ENCODE peak calls at places on chromosomes 11 and 22, in eight cellular contexts. One of them, this sample, is unnamed.
A peak's percentile ranks its signal among the peaks of the same experiment; 100 is the strongest.

GRCh38 chr11:8786933-8787332 is 104.3 kb downstream of the RPL27A start:
- DNase-seq in endodermal cell: no peak
- DNase-seq in small intestine: no peak
- DNase-seq in WERI-Rb-1: no peak
- DNase-seq in adrenal gland: no peak
- DNase-seq in heart left ventricle: no peak
- DNase-seq in A549: no peak
- DNase-seq in fibroblast of lung: peak; percentile 28
- DNase-seq in this sample: no peak

GRCh38 chr11:92227233-92227593 is 2.6 kb downstream of the FAT3 start:
- DNase-seq in endodermal cell: peak; percentile 74
- DNase-seq in small intestine: no peak
- DNase-seq in WERI-Rb-1: peak; percentile 23
- DNase-seq in adrenal gland: no peak
- DNase-seq in heart left ventricle: no peak
- DNase-seq in A549: no peak
- DNase-seq in fibroblast of lung: no peak
- DNase-seq in this sample: no peak

GRCh38 chr11:67384851-67385366 is 6.9 kb upstream of the RAD9A start:
- DNase-seq in endodermal cell: no peak
- DNase-seq in small intestine: no peak
- DNase-seq in WERI-Rb-1: no peak
- DNase-seq in adrenal gland: no peak
- DNase-seq in heart left ventricle: no peak
- DNase-seq in A549: peak; percentile 77
- DNase-seq in fibroblast of lung: peak; percentile 55
- DNase-seq in this sample: no peak

GRCh38 chr11:69501891-69502860 is 20.7 kb downstream of the LINC01488 start:
- DNase-seq in endodermal cell: no peak
- DNase-seq in small intestine: peak; percentile 62
- DNase-seq in WERI-Rb-1: no peak
- DNase-seq in adrenal gland: no peak
- DNase-seq in heart left ventricle: no peak
- DNase-seq in A549: no peak
- DNase-seq in fibroblast of lung: no peak
- DNase-seq in this sample: peak; percentile 67

GRCh38 chr11:117412176-117412575 is 84.5 kb downstream of the CEP164 start:
- DNase-seq in endodermal cell: no peak
- DNase-seq in small intestine: no peak
- DNase-seq in WERI-Rb-1: no peak
- DNase-seq in adrenal gland: no peak
- DNase-seq in heart left ventricle: no peak
- DNase-seq in A549: no peak
- DNase-seq in fibroblast of lung: no peak
- DNase-seq in this sample: no peak

GRCh38 chr11:124882339-124883071 is 15.2 kb downstream of the ROBO4 start:
- DNase-seq in endodermal cell: peak; percentile 47
- DNase-seq in small intestine: peak; percentile 35
- DNase-seq in WERI-Rb-1: no peak
- DNase-seq in adrenal gland: peak; percentile 80
- DNase-seq in heart left ventricle: peak; percentile 15
- DNase-seq in A549: no peak
- DNase-seq in fibroblast of lung: peak; percentile 51
- DNase-seq in this sample: peak; percentile 65

GRCh38 chr11:77159937-77160495 is 32.0 kb downstream of the MYO7A start:
- DNase-seq in endodermal cell: no peak
- DNase-seq in small intestine: no peak
- DNase-seq in WERI-Rb-1: no peak
- DNase-seq in adrenal gland: no peak
- DNase-seq in heart left ventricle: no peak
- DNase-seq in A549: no peak
- DNase-seq in fibroblast of lung: no peak
- DNase-seq in this sample: no peak

GRCh38 chr22:45284705-45285305 is at the start of gene UPK3A:
- DNase-seq in endodermal cell: peak; percentile 96
- DNase-seq in small intestine: peak; percentile 79
- DNase-seq in WERI-Rb-1: no peak
- DNase-seq in adrenal gland: peak; percentile 80
- DNase-seq in heart left ventricle: peak; percentile 71
- DNase-seq in A549: no peak
- DNase-seq in fibroblast of lung: no peak
- DNase-seq in this sample: peak; percentile 90

GRCh38 chr11:110128161-110128560 is 35.0 kb downstream of the ZC3H12C start:
- DNase-seq in endodermal cell: peak; percentile 85
- DNase-seq in small intestine: no peak
- DNase-seq in WERI-Rb-1: peak; percentile 21
- DNase-seq in adrenal gland: no peak
- DNase-seq in heart left ventricle: no peak
- DNase-seq in A549: no peak
- DNase-seq in fibroblast of lung: peak; percentile 32
- DNase-seq in this sample: no peak

GRCh38 chr11:22454461-22454860 is 116.3 kb downstream of the SLC17A6 start:
- DNase-seq in endodermal cell: no peak
- DNase-seq in small intestine: no peak
- DNase-seq in WERI-Rb-1: no peak
- DNase-seq in adrenal gland: no peak
- DNase-seq in heart left ventricle: no peak
- DNase-seq in A549: no peak
- DNase-seq in fibroblast of lung: peak; percentile 72
- DNase-seq in this sample: no peak

GRCh38 chr11:28108909-28109308 is 721 bp downstream of the METTL15 start:
- DNase-seq in endodermal cell: no peak
- DNase-seq in small intestine: no peak
- DNase-seq in WERI-Rb-1: no peak
- DNase-seq in adrenal gland: no peak
- DNase-seq in heart left ventricle: no peak
- DNase-seq in A549: no peak
- DNase-seq in fibroblast of lung: no peak
- DNase-seq in this sample: no peak
- H3K4me3 ChIP-seq in endodermal cell: peak overlapping the region; percentile 99
- H3K4me3 ChIP-seq in small intestine: no peak overlapping the region
- H3K4me3 ChIP-seq in WERI-Rb-1: peak overlapping the region; percentile 55
- H3K4me3 ChIP-seq in adrenal gland: no peak overlapping the region
- H3K4me3 ChIP-seq in heart left ventricle: no peak overlapping the region
- H3K4me3 ChIP-seq in A549: peak overlapping the region; percentile 59
- H3K4me3 ChIP-seq in fibroblast of lung: peak overlapping the region; percentile 59
- H3K4me3 ChIP-seq in this sample: no peak overlapping the region

DNA sequence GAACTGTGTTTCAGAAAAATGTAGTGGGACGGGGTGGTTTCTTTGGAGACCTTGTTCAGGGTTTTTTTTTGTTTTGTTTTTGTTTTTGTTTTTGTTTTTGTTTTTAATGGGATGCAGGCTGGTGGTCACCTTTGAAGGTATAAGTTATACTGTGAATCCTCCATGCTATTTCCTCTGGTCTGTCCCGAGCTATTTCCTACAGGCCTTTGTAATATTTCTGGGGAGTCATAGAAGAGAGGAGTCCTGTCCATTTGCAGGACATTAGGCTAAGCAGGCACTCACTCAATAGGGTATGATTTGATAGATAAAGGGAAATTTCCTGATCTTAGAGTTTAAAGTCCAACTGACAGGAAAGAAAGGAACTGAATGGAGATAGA is 78.0 kb downstream of the TRAF6 start:
- DNase-seq in endodermal cell: no peak
- DNase-seq in small intestine: no peak
- DNase-seq in WERI-Rb-1: no peak
- DNase-seq in adrenal gland: no peak
- DNase-seq in heart left ventricle: no peak
- DNase-seq in A549: no peak
- DNase-seq in fibroblast of lung: no peak
- DNase-seq in this sample: no peak
- H3K27ac ChIP-seq in endodermal cell: no peak overlapping the region
- H3K27ac ChIP-seq in small intestine: no peak overlapping the region
- H3K27ac ChIP-seq in WERI-Rb-1: no peak overlapping the region
- H3K27ac ChIP-seq in adrenal gland: no peak overlapping the region
- H3K27ac ChIP-seq in heart left ventricle: no peak overlapping the region
- H3K27ac ChIP-seq in A549: peak overlapping the region; percentile 72
- H3K27ac ChIP-seq in fibroblast of lung: no peak overlapping the region
- H3K27ac ChIP-seq in this sample: no peak overlapping the region

GRCh38 chr11:503179-503981 is 3.7 kb downstream of the RNH1 start:
- DNase-seq in endodermal cell: peak; percentile 32
- DNase-seq in small intestine: no peak
- DNase-seq in WERI-Rb-1: no peak
- DNase-seq in adrenal gland: peak; percentile 77
- DNase-seq in heart left ventricle: no peak
- DNase-seq in A549: no peak
- DNase-seq in fibroblast of lung: peak; percentile 18
- DNase-seq in this sample: no peak
- H3K4me3 ChIP-seq in endodermal cell: no peak overlapping the region
- H3K4me3 ChIP-seq in small intestine: no peak overlapping the region
- H3K4me3 ChIP-seq in WERI-Rb-1: no peak overlapping the region
- H3K4me3 ChIP-seq in adrenal gland: no peak overlapping the region
- H3K4me3 ChIP-seq in heart left ventricle: peak overlapping the region; percentile 47
- H3K4me3 ChIP-seq in A549: no peak overlapping the region
- H3K4me3 ChIP-seq in fibroblast of lung: peak overlapping the region; percentile 70
- H3K4me3 ChIP-seq in this sample: no peak overlapping the region

GRCh38 chr11:20759541-20759940 is 90.2 kb downstream of the NELL1 start:
- DNase-seq in endodermal cell: no peak
- DNase-seq in small intestine: no peak
- DNase-seq in WERI-Rb-1: no peak
- DNase-seq in adrenal gland: no peak
- DNase-seq in heart left ventricle: no peak
- DNase-seq in A549: no peak
- DNase-seq in fibroblast of lung: no peak
- DNase-seq in this sample: no peak

GRCh38 chr11:20762980-20763379 is 93.6 kb downstream of the NELL1 start:
- DNase-seq in endodermal cell: peak; percentile 66
- DNase-seq in small intestine: no peak
- DNase-seq in WERI-Rb-1: no peak
- DNase-seq in adrenal gland: no peak
- DNase-seq in heart left ventricle: no peak
- DNase-seq in A549: no peak
- DNase-seq in fibroblast of lung: no peak
- DNase-seq in this sample: no peak

DNA sequence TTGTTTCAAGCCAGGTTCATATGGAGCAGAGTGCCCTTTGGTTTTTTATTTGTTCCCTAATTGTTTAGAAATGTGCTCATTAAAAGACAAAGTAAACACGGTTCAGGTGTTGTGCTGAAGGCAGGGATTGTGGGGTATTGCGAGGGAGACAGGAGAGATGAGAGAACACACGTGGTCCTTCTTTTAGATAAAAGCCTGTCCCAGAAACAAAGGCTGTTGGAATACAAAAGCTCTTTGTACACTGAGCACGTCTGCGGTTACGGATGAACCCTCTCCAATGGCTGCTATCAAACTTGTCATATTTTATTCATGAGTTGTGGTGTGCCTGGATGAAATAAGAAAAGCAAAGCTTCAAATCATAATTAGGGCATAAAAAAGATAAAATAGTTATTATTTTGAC is 92.7 kb downstream of the NELL1 start:
- DNase-seq in endodermal cell: no peak
- DNase-seq in small intestine: no peak
- DNase-seq in WERI-Rb-1: no peak
- DNase-seq in adrenal gland: no peak
- DNase-seq in heart left ventricle: no peak
- DNase-seq in A549: no peak
- DNase-seq in fibroblast of lung: no peak
- DNase-seq in this sample: no peak
- H3K27ac ChIP-seq in endodermal cell: no peak overlapping the region
- H3K27ac ChIP-seq in small intestine: no peak overlapping the region
- H3K27ac ChIP-seq in WERI-Rb-1: no peak overlapping the region
- H3K27ac ChIP-seq in adrenal gland: no peak overlapping the region
- H3K27ac ChIP-seq in heart left ventricle: no peak overlapping the region
- H3K27ac ChIP-seq in A549: no peak overlapping the region
- H3K27ac ChIP-seq in fibroblast of lung: no peak overlapping the region
- H3K27ac ChIP-seq in this sample: no peak overlapping the region

GRCh38 chr11:121429556-121429955 is 22.6 kb upstream of the SORL1 start:
- DNase-seq in endodermal cell: no peak
- DNase-seq in small intestine: no peak
- DNase-seq in WERI-Rb-1: no peak
- DNase-seq in adrenal gland: no peak
- DNase-seq in heart left ventricle: no peak
- DNase-seq in A549: no peak
- DNase-seq in fibroblast of lung: no peak
- DNase-seq in this sample: no peak
- H3K4me3 ChIP-seq in endodermal cell: no peak overlapping the region
- H3K4me3 ChIP-seq in small intestine: no peak overlapping the region
- H3K4me3 ChIP-seq in WERI-Rb-1: no peak overlapping the region
- H3K4me3 ChIP-seq in adrenal gland: no peak overlapping the region
- H3K4me3 ChIP-seq in heart left ventricle: no peak overlapping the region
- H3K4me3 ChIP-seq in A549: no peak overlapping the region
- H3K4me3 ChIP-seq in fibroblast of lung: no peak overlapping the region
- H3K4me3 ChIP-seq in this sample: no peak overlapping the region

DNA sequence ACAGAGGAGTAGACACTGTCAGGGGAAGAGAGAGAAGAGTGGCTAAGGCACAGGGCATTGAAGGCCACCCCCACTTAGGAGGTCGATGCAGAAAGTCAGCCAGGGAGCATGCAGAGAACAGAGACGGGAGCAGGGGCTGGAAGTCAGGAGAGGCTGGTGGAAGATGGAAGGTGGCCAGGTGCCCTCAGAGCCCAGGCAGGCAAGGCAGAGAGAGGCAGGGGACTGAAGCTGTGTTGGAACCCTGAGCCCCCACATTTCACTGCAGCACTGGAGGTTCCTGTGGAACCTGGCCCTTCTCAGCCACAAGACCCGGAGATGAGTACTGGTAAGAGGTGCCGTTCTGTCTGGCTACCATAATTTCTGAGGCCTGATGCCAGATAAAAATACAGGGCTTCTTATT is 238.3 kb upstream of the NCAM1 start:
- DNase-seq in endodermal cell: no peak
- DNase-seq in small intestine: no peak
- DNase-seq in WERI-Rb-1: no peak
- DNase-seq in adrenal gland: no peak
- DNase-seq in heart left ventricle: no peak
- DNase-seq in A549: no peak
- DNase-seq in fibroblast of lung: no peak
- DNase-seq in this sample: no peak
- H3K27ac ChIP-seq in endodermal cell: no peak overlapping the region
- H3K27ac ChIP-seq in small intestine: no peak overlapping the region
- H3K27ac ChIP-seq in WERI-Rb-1: no peak overlapping the region
- H3K27ac ChIP-seq in adrenal gland: no peak overlapping the region
- H3K27ac ChIP-seq in heart left ventricle: no peak overlapping the region
- H3K27ac ChIP-seq in A549: no peak overlapping the region
- H3K27ac ChIP-seq in fibroblast of lung: no peak overlapping the region
- H3K27ac ChIP-seq in this sample: no peak overlapping the region

DNA sequence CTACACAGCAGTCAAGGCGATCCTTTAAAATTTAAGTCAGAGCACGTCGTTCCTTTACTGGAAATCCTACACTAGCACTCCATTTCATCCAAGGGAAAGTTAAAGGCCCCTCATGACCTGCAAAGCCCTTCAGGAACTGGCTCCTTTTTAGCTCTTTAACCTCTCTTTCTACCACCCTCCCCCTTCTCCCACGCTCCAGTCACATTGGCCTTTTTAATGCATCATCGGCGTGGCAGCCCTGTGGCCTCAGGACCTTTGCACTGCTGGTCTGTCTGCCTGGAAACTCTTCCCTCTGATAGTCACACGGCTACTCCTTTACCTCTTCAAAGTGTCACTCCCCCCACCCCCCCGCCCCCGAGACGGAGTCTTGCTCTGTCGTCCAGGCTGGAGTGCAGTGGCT is 1.2 kb upstream of the PTPN5 start:
- DNase-seq in endodermal cell: peak; percentile 41
- DNase-seq in small intestine: no peak
- DNase-seq in WERI-Rb-1: no peak
- DNase-seq in adrenal gland: no peak
- DNase-seq in heart left ventricle: no peak
- DNase-seq in A549: no peak
- DNase-seq in fibroblast of lung: no peak
- DNase-seq in this sample: no peak
- H3K4me3 ChIP-seq in endodermal cell: peak overlapping the region; percentile 84
- H3K4me3 ChIP-seq in small intestine: no peak overlapping the region
- H3K4me3 ChIP-seq in WERI-Rb-1: no peak overlapping the region
- H3K4me3 ChIP-seq in adrenal gland: no peak overlapping the region
- H3K4me3 ChIP-seq in heart left ventricle: no peak overlapping the region
- H3K4me3 ChIP-seq in A549: no peak overlapping the region
- H3K4me3 ChIP-seq in fibroblast of lung: no peak overlapping the region
- H3K4me3 ChIP-seq in this sample: no peak overlapping the region

This sample was measured in aorta.